ENCODE peak calls at places on chromosomes 12 and 14, in six cellular contexts. E is activated T-cell treated with anti-CD3 and anti-CD28 coated beads, Interleukin-2, amount 50 U/mL, for 72 hours; K is fibroblast of mammary gland; X is nucleus accumbens; Z is naive thymus-derived CD8-positive, alpha-beta T cell; W is activated CD4-positive, CD25-positive, alpha-beta regulatory T cell. J is an unnamed sample.

GRCh38 chr14:24098927-24099813 is 5.1 kb downstream of the PCK2 start:
- DNase-seq in E (no peak), K (no peak), X (no peak), Z (no peak), W (no peak), J (no peak)

GRCh38 chr14:71933026-71933587 is 878 bp downstream of the RGS6 start:
- DNase-seq in E (peak), K (no peak), X (no peak), Z (no peak), W (no peak), J (no peak)

GRCh38 chr12:45273717-45274271 is 57.9 kb downstream of the ANO6 start:
- DNase-seq in E (no peak), K (peak), X (no peak), Z (no peak), W (no peak), J (no peak)

GRCh38 chr12:57621497-57622292 is 10.5 kb downstream of the ARHGEF25 start:
- DNase-seq in E (peak), K (peak), X (peak), Z (peak), W (no peak), J (peak)

GRCh38 chr12:2339022-2339431 is 286.2 kb downstream of the CACNA1C start:
- DNase-seq in E (no peak), K (peak), X (no peak), Z (no peak), W (no peak), J (no peak)

GRCh38 chr12:42660968-42661937 is 71.7 kb upstream of the PRICKLE1 start:
- DNase-seq in E (no peak), K (no peak), X (no peak), Z (no peak), W (no peak), J (no peak)

GRCh38 chr12:13173537-13173936 is 23.0 kb upstream of the EMP1 start:
- DNase-seq in E (peak), K (peak), X (no peak), Z (no peak), W (no peak), J (no peak)

GRCh38 chr14:90093942-90094595 is 32.3 kb downstream of the KCNK13 start:
- DNase-seq in E (peak), K (peak), X (no peak), Z (no peak), W (no peak), J (no peak)

GRCh38 chr12:68358532-68359485 is 26.6 kb upstream of the MDM1 start:
- DNase-seq in E (peak), K (peak), X (no peak), Z (peak), W (peak), J (peak)

GRCh38 chr12:70190252-70191010 is 52.8 kb upstream of the CNOT2 start:
- DNase-seq in E (no peak), K (peak), X (no peak), Z (no peak), W (no peak), J (no peak)

GRCh38 chr14:52906141-52906601 is 44.7 kb downstream of the FERMT2 start:
- DNase-seq in E (no peak), K (peak), X (no peak), Z (no peak), W (no peak), J (no peak)

GRCh38 chr12:108789546-108789945 is 58.2 kb upstream of the CORO1C start:
- DNase-seq in E (no peak), K (no peak), X (no peak), Z (no peak), W (no peak), J (no peak)

GRCh38 chr12:124678421-124678893 is 111.0 kb upstream of the NCOR2 start:
- DNase-seq in E (no peak), K (no peak), X (no peak), Z (no peak), W (no peak), J (no peak)

GRCh38 chr12:132137483-132138125 is 6.5 kb downstream of the DDX51 start:
- DNase-seq in E (no peak), K (no peak), X (no peak), Z (no peak), W (no peak), J (no peak)

GRCh38 chr12:69726922-69727321 is 11.7 kb upstream of the RAB3IP start:
- DNase-seq in E (no peak), K (no peak), X (no peak), Z (no peak), W (no peak), J (no peak)

GRCh38 chr12:105231396-105231795 is 4.6 kb downstream of the APPL2 start:
- DNase-seq in E (no peak), K (no peak), X (no peak), Z (no peak), W (no peak), J (no peak)

GRCh38 chr12:120367252-120367923 is 1.6 kb downstream of the MSI1 start:
- DNase-seq in E (peak), K (no peak), X (no peak), Z (no peak), W (no peak), J (no peak)

GRCh38 chr14:89227490-89227834 is 189.6 kb downstream of the FOXN3 start:
- DNase-seq in E (peak), K (peak), X (no peak), Z (no peak), W (no peak), J (no peak)

GRCh38 chr12:32047357-32047828 is 59.3 kb upstream of the BICD1 start:
- DNase-seq in E (no peak), K (no peak), X (no peak), Z (no peak), W (no peak), J (no peak)

GRCh38 chr12:106308611-106309010 is 6.1 kb downstream of the TCP11L2 start:
- DNase-seq in E (no peak), K (no peak), X (no peak), Z (no peak), W (no peak), J (no peak)

GRCh38 chr12:47547077-47547476 is 158.8 kb downstream of the RPAP3 start:
- DNase-seq in E (no peak), K (peak), X (no peak), Z (no peak), W (no peak), J (no peak)

GRCh38 chr12:57611116-57611809 is at the start of gene ARHGEF25:
- DNase-seq in E (peak), K (peak), X (peak), Z (no peak), W (no peak), J (no peak)

GRCh38 chr14:104724981-104725771 is 1.1 kb downstream of the ADSS1 start:
- DNase-seq in E (no peak), K (peak), X (no peak), Z (no peak), W (no peak), J (no peak)

GRCh38 chr14:85076111-85076510 is 453.8 kb upstream of the FLRT2 start:
- DNase-seq in E (no peak), K (no peak), X (no peak), Z (no peak), W (no peak), J (no peak)

GRCh38 chr14:105325303-105325702 is 10.8 kb downstream of the PACS2 start:
- DNase-seq in E (no peak), K (no peak), X (no peak), Z (no peak), W (no peak), J (no peak)

GRCh38 chr14:74382231-74382630 is 34.0 kb downstream of the VRTN start:
- DNase-seq in E (no peak), K (no peak), X (no peak), Z (no peak), W (no peak), J (no peak)

GRCh38 chr12:58918475-58918874 is 1.8 kb downstream of the LRIG3 start:
- DNase-seq in E (no peak), K (peak), X (no peak), Z (no peak), W (no peak), J (no peak)

GRCh38 chr14:43471595-43471994 is 1035.5 kb downstream of the FSCB start:
- DNase-seq in E (no peak), K (no peak), X (no peak), Z (no peak), W (no peak), J (no peak)

GRCh38 chr14:65506801-65507200 is 94.3 kb downstream of the FUT8 start:
- DNase-seq in E (no peak), K (no peak), X (no peak), Z (no peak), W (no peak), J (no peak)

GRCh38 chr12:116370886-116371580 is 93.5 kb upstream of the MED13L start:
- DNase-seq in E (no peak), K (no peak), X (no peak), Z (no peak), W (no peak), J (no peak)

GRCh38 chr14:99791476-99792283 is 1.5 kb upstream of the EML1 start:
- DNase-seq in E (no peak), K (no peak), X (no peak), Z (no peak), W (no peak), J (no peak)

GRCh38 chr12:22979854-22980253 is 354.9 kb downstream of the ETNK1 start:
- DNase-seq in E (no peak), K (peak), X (no peak), Z (no peak), W (no peak), J (no peak)

GRCh38 chr12:41795066-41795465 is 349.6 kb downstream of the GXYLT1 start:
- DNase-seq in E (no peak), K (no peak), X (no peak), Z (no peak), W (no peak), J (no peak)